ENCODE peak calls at places on chromosomes 12 and 14, in five cellular contexts. C, Z, F, J and S are unnamed samples.

GRCh38 chr12:65622056-65622455 is 202.2 kb upstream of the HMGA2 start:
- DNase-seq in C (no peak), Z (no peak), F (no peak), J (no peak), S (no peak)

GRCh38 chr12:89542912-89543592 is 17.2 kb upstream of the POC1B start:
- DNase-seq in C (peak; percentile 47), Z (peak; percentile 56), F (peak; percentile 85), J (peak; percentile 33), S (peak; percentile 92)

GRCh38 chr12:14628771-14629170 is 61.1 kb upstream of the PLBD1 start:
- DNase-seq in C (no peak), Z (no peak), F (no peak), J (no peak), S (no peak)

GRCh38 chr14:91369628-91370445 is 47.8 kb downstream of the CCDC88C start:
- DNase-seq in C (no peak), Z (peak; percentile 43), F (no peak), J (no peak), S (peak; percentile 72)

GRCh38 chr12:31876568-31877424 is 82.4 kb upstream of the RESF1 start:
- DNase-seq in C (no peak), Z (no peak), F (no peak), J (no peak), S (no peak)

GRCh38 chr12:121530600-121531355 is 50.0 kb downstream of the KDM2B start:
- DNase-seq in C (peak; percentile 27), Z (peak; percentile 72), F (peak; percentile 58), J (peak; percentile 44), S (peak; percentile 83)

GRCh38 chr14:54489731-54490447 is 1.1 kb upstream of the GMFB start:
- DNase-seq in C (no peak), Z (no peak), F (no peak), J (no peak), S (no peak)

GRCh38 chr12:111590552-111590951 is 8.6 kb downstream of the ATXN2 start:
- DNase-seq in C (no peak), Z (no peak), F (no peak), J (no peak), S (no peak)

GRCh38 chr12:58067610-58068387 is 126.4 kb downstream of the ATP23 start:
- DNase-seq in C (peak; percentile 25), Z (no peak), F (no peak), J (no peak), S (no peak)

GRCh38 chr12:74685385-74685784 is 147.8 kb downstream of the ATXN7L3B start:
- DNase-seq in C (no peak), Z (no peak), F (no peak), J (no peak), S (no peak)

GRCh38 chr14:55301722-55302121 is 30.5 kb downstream of the FBXO34 start:
- DNase-seq in C (peak; percentile 47), Z (no peak), F (peak; percentile 23), J (no peak), S (peak; percentile 14)

GRCh38 chr14:103698380-103699260 is 16.6 kb downstream of the XRCC3 start:
- DNase-seq in C (no peak), Z (no peak), F (no peak), J (no peak), S (no peak)

GRCh38 chr12:111557271-111558106 is 41.6 kb downstream of the ATXN2 start:
- DNase-seq in C (no peak), Z (no peak), F (peak; percentile 83), J (no peak), S (no peak)

GRCh38 chr12:120920178-120920577 is 16.0 kb upstream of the SPPL3 start:
- DNase-seq in C (no peak), Z (no peak), F (no peak), J (no peak), S (no peak)

GRCh38 chr14:51020024-51020710 is 74.7 kb downstream of the TRIM9 start:
- DNase-seq in C (peak; percentile 64), Z (no peak), F (no peak), J (no peak), S (no peak)

GRCh38 chr12:108611884-108612415 is 14.1 kb upstream of the TMEM119 start:
- DNase-seq in C (peak; percentile 93), Z (peak; percentile 63), F (peak; percentile 82), J (no peak), S (peak; percentile 78)

GRCh38 chr12:89278862-89279261 is 73.4 kb downstream of the DUSP6 start:
- DNase-seq in C (no peak), Z (no peak), F (no peak), J (no peak), S (peak; percentile 47)

GRCh38 chr14:65167072-65167645 is 64.8 kb upstream of the MAX start:
- DNase-seq in C (no peak), Z (no peak), F (no peak), J (no peak), S (no peak)